ENCODE peak calls at places on chromosomes 7 and 10, in five cellular contexts. T, E, V, P and L are unnamed samples.

GRCh38 chr7:137084607-137085380 is 216.3 kb downstream of the CHRM2 start:
- DNase-seq in E (no peak), T (peak), P (no peak), V (no peak), L (no peak)

GRCh38 chr7:50092579-50093411 is at the start of gene ZPBP:
- DNase-seq in E (peak), T (peak), P (peak), V (peak), L (peak)

GRCh38 chr10:116974442-116975005 is 30.5 kb downstream of the SHTN1 start:
- DNase-seq in V (no peak), E (no peak), T (peak), P (no peak), L (peak)

GRCh38 chr7:66307591-66308215 is 102.6 kb downstream of the TPST1 start:
- DNase-seq in V (peak), T (peak), P (no peak), E (no peak), L (no peak)

GRCh38 chr10:128661404-128662197 is 535.4 kb upstream of the MKI67 start:
- DNase-seq in V (no peak), E (no peak), P (no peak), T (no peak), L (no peak)

GRCh38 chr7:85452674-85453073 is 265.8 kb upstream of the SEMA3D start:
- DNase-seq in T (no peak), E (no peak), V (no peak), P (no peak), L (no peak)

GRCh38 chr7:41472427-41473125 is 230.3 kb downstream of the INHBA start:
- DNase-seq in T (peak), V (no peak), P (no peak), E (no peak), L (no peak)

GRCh38 chr10:5563991-5564536 is 39.3 kb downstream of the CALML3 start:
- DNase-seq in E (no peak), V (no peak), T (peak), P (peak), L (no peak)

GRCh38 chr7:16753932-16754571 is 497 bp downstream of the TSPAN13 start:
- DNase-seq in V (peak), T (peak), E (no peak), P (peak), L (peak)

GRCh38 chr10:56383806-56384205 is 22.7 kb upstream of the ZWINT start:
- DNase-seq in V (no peak), E (no peak), P (no peak), T (no peak), L (no peak)

GRCh38 chr10:114540191-114540590 is 117.9 kb downstream of the ABLIM1 start:
- DNase-seq in V (no peak), E (no peak), T (no peak), P (no peak), L (no peak)

GRCh38 chr7:130895006-130895750 is 161.2 kb upstream of the KLF14 start:
- DNase-seq in V (no peak), T (no peak), E (no peak), P (no peak), L (no peak)

GRCh38 chr7:35003679-35004278 is 33.5 kb downstream of the DPY19L1 start:
- DNase-seq in V (peak), E (no peak), P (peak), T (peak), L (no peak)

GRCh38 chr7:150430465-150431085 is 19.9 kb upstream of the GIMAP8 start:
- DNase-seq in E (no peak), V (no peak), T (peak), P (no peak), L (no peak)
- TF ChIP-seq MXI1 in E (no peak), V (no peak), T (no peak), P (no peak), L (no peak)

GRCh38 chr10:37856881-37857286 is 526 bp downstream of the ZNF248 start:
- DNase-seq in E (no peak), T (no peak), V (no peak), P (peak), L (peak)
- TF ChIP-seq MXI1 in E (no peak), T (no peak), V (no peak), P (no peak), L (no peak)

DNA sequence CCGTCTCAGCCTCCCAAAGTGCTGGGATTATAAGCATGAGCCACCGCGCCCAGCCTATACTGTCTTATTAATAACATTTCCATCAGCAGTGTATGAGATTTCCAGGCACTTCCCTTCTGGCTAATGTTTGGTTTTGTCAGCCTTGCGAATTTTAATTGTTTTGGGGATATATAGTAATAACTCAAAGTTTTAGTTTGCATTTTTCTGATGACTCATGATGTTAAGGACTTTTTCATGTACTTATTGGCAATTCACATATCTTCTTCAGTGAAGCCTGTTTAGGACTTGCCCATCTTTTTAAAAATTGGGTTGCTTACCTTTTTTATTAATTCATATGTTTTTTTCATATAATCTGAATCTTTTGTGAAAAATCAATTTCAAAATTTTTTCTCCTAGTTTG is 76.1 kb downstream of the TMEM270 start:
- DNase-seq in E (no peak), P (no peak), V (no peak), T (peak), L (no peak)
- TF ChIP-seq MXI1 in E (no peak), P (no peak), V (no peak), T (no peak), L (no peak)

GRCh38 chr7:78083466-78084120 is 285.0 kb downstream of the PHTF2 start:
- DNase-seq in P (no peak), T (peak), V (no peak), E (no peak), L (no peak)
- TF ChIP-seq MXI1 in P (no peak), T (no peak), V (no peak), E (no peak), L (no peak)

GRCh38 chr10:121065330-121065729 is 214.2 kb downstream of the WDR11 start:
- DNase-seq in P (no peak), T (no peak), E (no peak), V (peak), L (no peak)

GRCh38 chr10:121069061-121069850 is 218.1 kb downstream of the WDR11 start:
- DNase-seq in T (no peak), V (no peak), E (peak), P (no peak), L (no peak)

GRCh38 chr10:121058082-121058481 is 206.9 kb downstream of the WDR11 start:
- DNase-seq in V (no peak), P (no peak), E (no peak), T (no peak), L (no peak)

GRCh38 chr10:121062040-121062574 is 210.9 kb downstream of the WDR11 start:
- DNase-seq in V (no peak), T (no peak), E (no peak), P (no peak), L (no peak)

GRCh38 chr10:121063744-121064143 is 212.6 kb downstream of the WDR11 start:
- DNase-seq in E (no peak), T (no peak), P (no peak), V (peak), L (no peak)
- TF ChIP-seq MXI1 in E (no peak), T (no peak), P (no peak), V (no peak), L (no peak)